ENCODE peak calls at places on chromosomes 7 and 10, in nine cellular contexts. One of them, this sample, is unnamed.

GRCh38 chr7:43735802-43736603 is 6.7 kb upstream of the COA1 start:
- DNase-seq in KBM-7: peak
- DNase-seq in skeletal muscle cell: no peak
- DNase-seq in retinal pigment epithelial cell: no peak
- DNase-seq in Calu3: no peak
- DNase-seq in AG10803: no peak
- DNase-seq in AG08395: no peak
- DNase-seq in stimulated activated CD8-positive, alpha-beta memory T cell treated with anti-CD3 and anti-CD28 coated beads, Interleukin-15, amount 100 ng/mL, for 24 hours: no peak
- DNase-seq in stimulated activated effector memory CD8-positive, alpha-beta T cell treated with anti-CD3 and anti-CD28 coated beads, Interleukin-12 subunit alpha, Interleukin-12 subunit beta, amount 100 ng/mL, for 72 hours: no peak
- DNase-seq in this sample: no peak

GRCh38 chr7:137626469-137627067 is 220.2 kb downstream of the DGKI start:
- DNase-seq in stimulated activated effector memory CD8-positive, alpha-beta T cell treated with anti-CD3 and anti-CD28 coated beads, Interleukin-12 subunit alpha, Interleukin-12 subunit beta, amount 100 ng/mL, for 72 hours: peak
- DNase-seq in skeletal muscle cell: no peak
- DNase-seq in stimulated activated CD8-positive, alpha-beta memory T cell treated with anti-CD3 and anti-CD28 coated beads, Interleukin-15, amount 100 ng/mL, for 24 hours: no peak
- DNase-seq in AG10803: peak
- DNase-seq in AG08395: peak
- DNase-seq in retinal pigment epithelial cell: no peak
- DNase-seq in Calu3: peak
- DNase-seq in KBM-7: peak
- DNase-seq in this sample: no peak

GRCh38 chr7:123643495-123644428 is 11.9 kb upstream of the LMOD2 start:
- DNase-seq in skeletal muscle cell: peak
- DNase-seq in stimulated activated effector memory CD8-positive, alpha-beta T cell treated with anti-CD3 and anti-CD28 coated beads, Interleukin-12 subunit alpha, Interleukin-12 subunit beta, amount 100 ng/mL, for 72 hours: no peak
- DNase-seq in KBM-7: peak
- DNase-seq in AG10803: peak
- DNase-seq in stimulated activated CD8-positive, alpha-beta memory T cell treated with anti-CD3 and anti-CD28 coated beads, Interleukin-15, amount 100 ng/mL, for 24 hours: no peak
- DNase-seq in AG08395: peak
- DNase-seq in retinal pigment epithelial cell: peak
- DNase-seq in Calu3: peak
- DNase-seq in this sample: peak

GRCh38 chr7:693280-693679 is 33.2 kb upstream of the DNAAF5 start:
- DNase-seq in skeletal muscle cell: no peak
- DNase-seq in stimulated activated CD8-positive, alpha-beta memory T cell treated with anti-CD3 and anti-CD28 coated beads, Interleukin-15, amount 100 ng/mL, for 24 hours: no peak
- DNase-seq in Calu3: no peak
- DNase-seq in stimulated activated effector memory CD8-positive, alpha-beta T cell treated with anti-CD3 and anti-CD28 coated beads, Interleukin-12 subunit alpha, Interleukin-12 subunit beta, amount 100 ng/mL, for 72 hours: no peak
- DNase-seq in retinal pigment epithelial cell: no peak
- DNase-seq in AG10803: no peak
- DNase-seq in AG08395: no peak
- DNase-seq in KBM-7: no peak
- DNase-seq in this sample: no peak

GRCh38 chr10:790821-791551 is 101.5 kb upstream of the DIP2C start:
- DNase-seq in Calu3: no peak
- DNase-seq in AG08395: no peak
- DNase-seq in retinal pigment epithelial cell: no peak
- DNase-seq in KBM-7: no peak
- DNase-seq in AG10803: no peak
- DNase-seq in skeletal muscle cell: no peak
- DNase-seq in stimulated activated effector memory CD8-positive, alpha-beta T cell treated with anti-CD3 and anti-CD28 coated beads, Interleukin-12 subunit alpha, Interleukin-12 subunit beta, amount 100 ng/mL, for 72 hours: no peak
- DNase-seq in stimulated activated CD8-positive, alpha-beta memory T cell treated with anti-CD3 and anti-CD28 coated beads, Interleukin-15, amount 100 ng/mL, for 24 hours: no peak
- DNase-seq in this sample: no peak

GRCh38 chr10:48945441-48946143 is 6.0 kb upstream of the LRRC18 start:
- DNase-seq in stimulated activated effector memory CD8-positive, alpha-beta T cell treated with anti-CD3 and anti-CD28 coated beads, Interleukin-12 subunit alpha, Interleukin-12 subunit beta, amount 100 ng/mL, for 72 hours: no peak
- DNase-seq in KBM-7: peak
- DNase-seq in skeletal muscle cell: no peak
- DNase-seq in Calu3: no peak
- DNase-seq in stimulated activated CD8-positive, alpha-beta memory T cell treated with anti-CD3 and anti-CD28 coated beads, Interleukin-15, amount 100 ng/mL, for 24 hours: no peak
- DNase-seq in AG08395: no peak
- DNase-seq in retinal pigment epithelial cell: no peak
- DNase-seq in AG10803: no peak
- DNase-seq in this sample: no peak

GRCh38 chr7:29345590-29345989 is 151.0 kb downstream of the CHN2 start:
- DNase-seq in Calu3: peak
- DNase-seq in AG10803: peak
- DNase-seq in KBM-7: no peak
- DNase-seq in stimulated activated CD8-positive, alpha-beta memory T cell treated with anti-CD3 and anti-CD28 coated beads, Interleukin-15, amount 100 ng/mL, for 24 hours: no peak
- DNase-seq in skeletal muscle cell: no peak
- DNase-seq in stimulated activated effector memory CD8-positive, alpha-beta T cell treated with anti-CD3 and anti-CD28 coated beads, Interleukin-12 subunit alpha, Interleukin-12 subunit beta, amount 100 ng/mL, for 72 hours: no peak
- DNase-seq in retinal pigment epithelial cell: no peak
- DNase-seq in AG08395: peak
- DNase-seq in this sample: no peak

GRCh38 chr7:110850239-110850638 is 240.7 kb upstream of the LRRN3 start:
- DNase-seq in stimulated activated effector memory CD8-positive, alpha-beta T cell treated with anti-CD3 and anti-CD28 coated beads, Interleukin-12 subunit alpha, Interleukin-12 subunit beta, amount 100 ng/mL, for 72 hours: no peak
- DNase-seq in AG10803: no peak
- DNase-seq in retinal pigment epithelial cell: no peak
- DNase-seq in AG08395: no peak
- DNase-seq in KBM-7: no peak
- DNase-seq in skeletal muscle cell: no peak
- DNase-seq in stimulated activated CD8-positive, alpha-beta memory T cell treated with anti-CD3 and anti-CD28 coated beads, Interleukin-15, amount 100 ng/mL, for 24 hours: no peak
- DNase-seq in Calu3: no peak
- DNase-seq in this sample: no peak

GRCh38 chr10:3749597-3750351 is 35.2 kb downstream of the KLF6 start:
- DNase-seq in retinal pigment epithelial cell: no peak
- DNase-seq in stimulated activated effector memory CD8-positive, alpha-beta T cell treated with anti-CD3 and anti-CD28 coated beads, Interleukin-12 subunit alpha, Interleukin-12 subunit beta, amount 100 ng/mL, for 72 hours: no peak
- DNase-seq in AG08395: peak
- DNase-seq in AG10803: peak
- DNase-seq in skeletal muscle cell: peak
- DNase-seq in Calu3: no peak
- DNase-seq in KBM-7: no peak
- DNase-seq in stimulated activated CD8-positive, alpha-beta memory T cell treated with anti-CD3 and anti-CD28 coated beads, Interleukin-15, amount 100 ng/mL, for 24 hours: no peak
- DNase-seq in this sample: peak

GRCh38 chr7:105806592-105807266 is 69.7 kb downstream of the ATXN7L1 start:
- DNase-seq in KBM-7: peak
- DNase-seq in skeletal muscle cell: no peak
- DNase-seq in Calu3: peak
- DNase-seq in stimulated activated effector memory CD8-positive, alpha-beta T cell treated with anti-CD3 and anti-CD28 coated beads, Interleukin-12 subunit alpha, Interleukin-12 subunit beta, amount 100 ng/mL, for 72 hours: peak
- DNase-seq in AG08395: peak
- DNase-seq in retinal pigment epithelial cell: peak
- DNase-seq in stimulated activated CD8-positive, alpha-beta memory T cell treated with anti-CD3 and anti-CD28 coated beads, Interleukin-15, amount 100 ng/mL, for 24 hours: no peak
- DNase-seq in AG10803: peak
- DNase-seq in this sample: no peak

GRCh38 chr10:119616879-119617580 is 20.3 kb upstream of the TIAL1 start:
- DNase-seq in stimulated activated CD8-positive, alpha-beta memory T cell treated with anti-CD3 and anti-CD28 coated beads, Interleukin-15, amount 100 ng/mL, for 24 hours: no peak
- DNase-seq in stimulated activated effector memory CD8-positive, alpha-beta T cell treated with anti-CD3 and anti-CD28 coated beads, Interleukin-12 subunit alpha, Interleukin-12 subunit beta, amount 100 ng/mL, for 72 hours: no peak
- DNase-seq in retinal pigment epithelial cell: no peak
- DNase-seq in AG10803: peak
- DNase-seq in AG08395: peak
- DNase-seq in skeletal muscle cell: no peak
- DNase-seq in Calu3: no peak
- DNase-seq in KBM-7: no peak
- DNase-seq in this sample: no peak

GRCh38 chr10:44828515-44829142 is 82.5 kb upstream of the TMEM72 start:
- DNase-seq in retinal pigment epithelial cell: no peak
- DNase-seq in AG08395: no peak
- DNase-seq in skeletal muscle cell: peak
- DNase-seq in AG10803: no peak
- DNase-seq in stimulated activated effector memory CD8-positive, alpha-beta T cell treated with anti-CD3 and anti-CD28 coated beads, Interleukin-12 subunit alpha, Interleukin-12 subunit beta, amount 100 ng/mL, for 72 hours: no peak
- DNase-seq in Calu3: no peak
- DNase-seq in stimulated activated CD8-positive, alpha-beta memory T cell treated with anti-CD3 and anti-CD28 coated beads, Interleukin-15, amount 100 ng/mL, for 24 hours: no peak
- DNase-seq in KBM-7: no peak
- DNase-seq in this sample: no peak

GRCh38 chr10:84762754-84763394 is 434.5 kb downstream of the CCSER2 start:
- DNase-seq in stimulated activated effector memory CD8-positive, alpha-beta T cell treated with anti-CD3 and anti-CD28 coated beads, Interleukin-12 subunit alpha, Interleukin-12 subunit beta, amount 100 ng/mL, for 72 hours: no peak
- DNase-seq in AG10803: no peak
- DNase-seq in skeletal muscle cell: no peak
- DNase-seq in KBM-7: no peak
- DNase-seq in retinal pigment epithelial cell: no peak
- DNase-seq in stimulated activated CD8-positive, alpha-beta memory T cell treated with anti-CD3 and anti-CD28 coated beads, Interleukin-15, amount 100 ng/mL, for 24 hours: no peak
- DNase-seq in AG08395: no peak
- DNase-seq in Calu3: no peak
- DNase-seq in this sample: no peak

GRCh38 chr10:60343254-60343653 is 46.4 kb downstream of the ANK3 start:
- DNase-seq in Calu3: no peak
- DNase-seq in retinal pigment epithelial cell: no peak
- DNase-seq in skeletal muscle cell: no peak
- DNase-seq in KBM-7: no peak
- DNase-seq in AG08395: no peak
- DNase-seq in stimulated activated CD8-positive, alpha-beta memory T cell treated with anti-CD3 and anti-CD28 coated beads, Interleukin-15, amount 100 ng/mL, for 24 hours: no peak
- DNase-seq in AG10803: no peak
- DNase-seq in stimulated activated effector memory CD8-positive, alpha-beta T cell treated with anti-CD3 and anti-CD28 coated beads, Interleukin-12 subunit alpha, Interleukin-12 subunit beta, amount 100 ng/mL, for 72 hours: no peak
- DNase-seq in this sample: no peak

GRCh38 chr10:48626986-48627731 is 22.3 kb upstream of the ARHGAP22 start:
- DNase-seq in stimulated activated effector memory CD8-positive, alpha-beta T cell treated with anti-CD3 and anti-CD28 coated beads, Interleukin-12 subunit alpha, Interleukin-12 subunit beta, amount 100 ng/mL, for 72 hours: no peak
- DNase-seq in stimulated activated CD8-positive, alpha-beta memory T cell treated with anti-CD3 and anti-CD28 coated beads, Interleukin-15, amount 100 ng/mL, for 24 hours: no peak
- DNase-seq in skeletal muscle cell: no peak
- DNase-seq in AG08395: no peak
- DNase-seq in retinal pigment epithelial cell: no peak
- DNase-seq in AG10803: no peak
- DNase-seq in KBM-7: no peak
- DNase-seq in Calu3: no peak
- DNase-seq in this sample: no peak

GRCh38 chr7:34315032-34315431 is 343.0 kb upstream of the NPSR1 start:
- DNase-seq in KBM-7: no peak
- DNase-seq in AG08395: peak
- DNase-seq in stimulated activated effector memory CD8-positive, alpha-beta T cell treated with anti-CD3 and anti-CD28 coated beads, Interleukin-12 subunit alpha, Interleukin-12 subunit beta, amount 100 ng/mL, for 72 hours: no peak
- DNase-seq in retinal pigment epithelial cell: no peak
- DNase-seq in AG10803: peak
- DNase-seq in skeletal muscle cell: peak
- DNase-seq in stimulated activated CD8-positive, alpha-beta memory T cell treated with anti-CD3 and anti-CD28 coated beads, Interleukin-15, amount 100 ng/mL, for 24 hours: no peak
- DNase-seq in Calu3: no peak
- DNase-seq in this sample: peak

GRCh38 chr10:77967611-77968022 is 41.1 kb upstream of the DLG5 start:
- DNase-seq in AG08395: no peak
- DNase-seq in KBM-7: no peak
- DNase-seq in retinal pigment epithelial cell: no peak
- DNase-seq in stimulated activated CD8-positive, alpha-beta memory T cell treated with anti-CD3 and anti-CD28 coated beads, Interleukin-15, amount 100 ng/mL, for 24 hours: no peak
- DNase-seq in Calu3: no peak
- DNase-seq in AG10803: no peak
- DNase-seq in skeletal muscle cell: no peak
- DNase-seq in stimulated activated effector memory CD8-positive, alpha-beta T cell treated with anti-CD3 and anti-CD28 coated beads, Interleukin-12 subunit alpha, Interleukin-12 subunit beta, amount 100 ng/mL, for 72 hours: no peak
- DNase-seq in this sample: no peak

GRCh38 chr7:33706666-33707194 is 198.6 kb upstream of the BMPER start:
- DNase-seq in stimulated activated effector memory CD8-positive, alpha-beta T cell treated with anti-CD3 and anti-CD28 coated beads, Interleukin-12 subunit alpha, Interleukin-12 subunit beta, amount 100 ng/mL, for 72 hours: no peak
- DNase-seq in AG10803: peak
- DNase-seq in skeletal muscle cell: no peak
- DNase-seq in stimulated activated CD8-positive, alpha-beta memory T cell treated with anti-CD3 and anti-CD28 coated beads, Interleukin-15, amount 100 ng/mL, for 24 hours: no peak
- DNase-seq in AG08395: peak
- DNase-seq in Calu3: no peak
- DNase-seq in KBM-7: no peak
- DNase-seq in retinal pigment epithelial cell: no peak
- DNase-seq in this sample: no peak

GRCh38 chr10:122267849-122268737 is 3.0 kb upstream of the BTBD16 start:
- DNase-seq in stimulated activated CD8-positive, alpha-beta memory T cell treated with anti-CD3 and anti-CD28 coated beads, Interleukin-15, amount 100 ng/mL, for 24 hours: peak
- DNase-seq in retinal pigment epithelial cell: no peak
- DNase-seq in Calu3: peak
- DNase-seq in AG10803: no peak
- DNase-seq in stimulated activated effector memory CD8-positive, alpha-beta T cell treated with anti-CD3 and anti-CD28 coated beads, Interleukin-12 subunit alpha, Interleukin-12 subunit beta, amount 100 ng/mL, for 72 hours: peak
- DNase-seq in KBM-7: peak
- DNase-seq in skeletal muscle cell: no peak
- DNase-seq in AG08395: peak
- DNase-seq in this sample: no peak

GRCh38 chr10:8758029-8758428 is 703.5 kb downstream of the GATA3 start:
- DNase-seq in retinal pigment epithelial cell: peak
- DNase-seq in AG10803: no peak
- DNase-seq in skeletal muscle cell: no peak
- DNase-seq in stimulated activated effector memory CD8-positive, alpha-beta T cell treated with anti-CD3 and anti-CD28 coated beads, Interleukin-12 subunit alpha, Interleukin-12 subunit beta, amount 100 ng/mL, for 72 hours: no peak
- DNase-seq in AG08395: no peak
- DNase-seq in Calu3: no peak
- DNase-seq in stimulated activated CD8-positive, alpha-beta memory T cell treated with anti-CD3 and anti-CD28 coated beads, Interleukin-15, amount 100 ng/mL, for 24 hours: no peak
- DNase-seq in KBM-7: no peak
- DNase-seq in this sample: no peak

GRCh38 chr7:38840736-38841460 is 68.1 kb downstream of the VPS41 start:
- DNase-seq in retinal pigment epithelial cell: no peak
- DNase-seq in stimulated activated effector memory CD8-positive, alpha-beta T cell treated with anti-CD3 and anti-CD28 coated beads, Interleukin-12 subunit alpha, Interleukin-12 subunit beta, amount 100 ng/mL, for 72 hours: no peak
- DNase-seq in skeletal muscle cell: peak
- DNase-seq in AG08395: peak
- DNase-seq in AG10803: peak
- DNase-seq in KBM-7: no peak
- DNase-seq in Calu3: no peak
- DNase-seq in stimulated activated CD8-positive, alpha-beta memory T cell treated with anti-CD3 and anti-CD28 coated beads, Interleukin-15, amount 100 ng/mL, for 24 hours: no peak
- DNase-seq in this sample: peak

GRCh38 chr10:101716891-101717659 is 22.1 kb upstream of the FBXW4 start:
- DNase-seq in KBM-7: no peak
- DNase-seq in retinal pigment epithelial cell: no peak
- DNase-seq in AG08395: no peak
- DNase-seq in stimulated activated CD8-positive, alpha-beta memory T cell treated with anti-CD3 and anti-CD28 coated beads, Interleukin-15, amount 100 ng/mL, for 24 hours: no peak
- DNase-seq in Calu3: peak
- DNase-seq in stimulated activated effector memory CD8-positive, alpha-beta T cell treated with anti-CD3 and anti-CD28 coated beads, Interleukin-12 subunit alpha, Interleukin-12 subunit beta, amount 100 ng/mL, for 72 hours: no peak
- DNase-seq in skeletal muscle cell: no peak
- DNase-seq in AG10803: no peak
- DNase-seq in this sample: no peak

GRCh38 chr10:74103560-74104248 is 46.9 kb downstream of the AP3M1 start:
- DNase-seq in KBM-7: peak
- DNase-seq in AG10803: peak
- DNase-seq in stimulated activated effector memory CD8-positive, alpha-beta T cell treated with anti-CD3 and anti-CD28 coated beads, Interleukin-12 subunit alpha, Interleukin-12 subunit beta, amount 100 ng/mL, for 72 hours: no peak
- DNase-seq in AG08395: peak
- DNase-seq in skeletal muscle cell: no peak
- DNase-seq in stimulated activated CD8-positive, alpha-beta memory T cell treated with anti-CD3 and anti-CD28 coated beads, Interleukin-15, amount 100 ng/mL, for 24 hours: no peak
- DNase-seq in retinal pigment epithelial cell: no peak
- DNase-seq in Calu3: peak
- DNase-seq in this sample: no peak

GRCh38 chr7:101173752-101174244 is 6.3 kb downstream of the NAT16 start:
- DNase-seq in AG10803: no peak
- DNase-seq in skeletal muscle cell: no peak
- DNase-seq in Calu3: peak
- DNase-seq in stimulated activated effector memory CD8-positive, alpha-beta T cell treated with anti-CD3 and anti-CD28 coated beads, Interleukin-12 subunit alpha, Interleukin-12 subunit beta, amount 100 ng/mL, for 72 hours: peak
- DNase-seq in KBM-7: peak
- DNase-seq in stimulated activated CD8-positive, alpha-beta memory T cell treated with anti-CD3 and anti-CD28 coated beads, Interleukin-15, amount 100 ng/mL, for 24 hours: no peak
- DNase-seq in retinal pigment epithelial cell: no peak
- DNase-seq in AG08395: peak
- DNase-seq in this sample: no peak

GRCh38 chr7:100911484-100911883 is 15.8 kb upstream of the ACHE start:
- DNase-seq in AG08395: no peak
- DNase-seq in skeletal muscle cell: no peak
- DNase-seq in Calu3: no peak
- DNase-seq in AG10803: no peak
- DNase-seq in stimulated activated CD8-positive, alpha-beta memory T cell treated with anti-CD3 and anti-CD28 coated beads, Interleukin-15, amount 100 ng/mL, for 24 hours: no peak
- DNase-seq in retinal pigment epithelial cell: no peak
- DNase-seq in stimulated activated effector memory CD8-positive, alpha-beta T cell treated with anti-CD3 and anti-CD28 coated beads, Interleukin-12 subunit alpha, Interleukin-12 subunit beta, amount 100 ng/mL, for 72 hours: no peak
- DNase-seq in KBM-7: no peak
- DNase-seq in this sample: no peak

GRCh38 chr7:77734590-77735421 is 38.5 kb downstream of the RSBN1L start:
- DNase-seq in AG10803: no peak
- DNase-seq in stimulated activated CD8-positive, alpha-beta memory T cell treated with anti-CD3 and anti-CD28 coated beads, Interleukin-15, amount 100 ng/mL, for 24 hours: no peak
- DNase-seq in AG08395: no peak
- DNase-seq in Calu3: peak
- DNase-seq in stimulated activated effector memory CD8-positive, alpha-beta T cell treated with anti-CD3 and anti-CD28 coated beads, Interleukin-12 subunit alpha, Interleukin-12 subunit beta, amount 100 ng/mL, for 72 hours: no peak
- DNase-seq in retinal pigment epithelial cell: peak
- DNase-seq in skeletal muscle cell: no peak
- DNase-seq in KBM-7: no peak
- DNase-seq in this sample: no peak

GRCh38 chr10:659710-660141 is 29.7 kb downstream of the DIP2C start:
- DNase-seq in retinal pigment epithelial cell: peak
- DNase-seq in stimulated activated effector memory CD8-positive, alpha-beta T cell treated with anti-CD3 and anti-CD28 coated beads, Interleukin-12 subunit alpha, Interleukin-12 subunit beta, amount 100 ng/mL, for 72 hours: no peak
- DNase-seq in stimulated activated CD8-positive, alpha-beta memory T cell treated with anti-CD3 and anti-CD28 coated beads, Interleukin-15, amount 100 ng/mL, for 24 hours: no peak
- DNase-seq in AG08395: peak
- DNase-seq in KBM-7: no peak
- DNase-seq in Calu3: no peak
- DNase-seq in skeletal muscle cell: peak
- DNase-seq in AG10803: peak
- DNase-seq in this sample: peak

GRCh38 chr7:47905071-47905920 is 43.0 kb downstream of the PKD1L1 start:
- DNase-seq in KBM-7: no peak
- DNase-seq in AG08395: peak
- DNase-seq in retinal pigment epithelial cell: no peak
- DNase-seq in stimulated activated effector memory CD8-positive, alpha-beta T cell treated with anti-CD3 and anti-CD28 coated beads, Interleukin-12 subunit alpha, Interleukin-12 subunit beta, amount 100 ng/mL, for 72 hours: no peak
- DNase-seq in AG10803: peak
- DNase-seq in skeletal muscle cell: no peak
- DNase-seq in stimulated activated CD8-positive, alpha-beta memory T cell treated with anti-CD3 and anti-CD28 coated beads, Interleukin-15, amount 100 ng/mL, for 24 hours: no peak
- DNase-seq in Calu3: no peak
- DNase-seq in this sample: no peak

GRCh38 chr7:8753355-8753754 is 319.9 kb downstream of the NXPH1 start:
- DNase-seq in stimulated activated effector memory CD8-positive, alpha-beta T cell treated with anti-CD3 and anti-CD28 coated beads, Interleukin-12 subunit alpha, Interleukin-12 subunit beta, amount 100 ng/mL, for 72 hours: no peak
- DNase-seq in stimulated activated CD8-positive, alpha-beta memory T cell treated with anti-CD3 and anti-CD28 coated beads, Interleukin-15, amount 100 ng/mL, for 24 hours: no peak
- DNase-seq in skeletal muscle cell: no peak
- DNase-seq in KBM-7: no peak
- DNase-seq in Calu3: no peak
- DNase-seq in AG10803: no peak
- DNase-seq in retinal pigment epithelial cell: no peak
- DNase-seq in AG08395: no peak
- DNase-seq in this sample: no peak

GRCh38 chr10:10860455-10860976 is 157.2 kb upstream of the CELF2 start:
- DNase-seq in AG10803: no peak
- DNase-seq in Calu3: no peak
- DNase-seq in skeletal muscle cell: no peak
- DNase-seq in retinal pigment epithelial cell: no peak
- DNase-seq in AG08395: no peak
- DNase-seq in stimulated activated CD8-positive, alpha-beta memory T cell treated with anti-CD3 and anti-CD28 coated beads, Interleukin-15, amount 100 ng/mL, for 24 hours: no peak
- DNase-seq in stimulated activated effector memory CD8-positive, alpha-beta T cell treated with anti-CD3 and anti-CD28 coated beads, Interleukin-12 subunit alpha, Interleukin-12 subunit beta, amount 100 ng/mL, for 72 hours: no peak
- DNase-seq in KBM-7: no peak
- DNase-seq in this sample: no peak